ENCODE peak calls at places on chromosomes 2 and 18, in five cellular contexts. S, X, N, V and U are unnamed samples. For H3K9me3 and H3K4me1, the result is how much of the 10 kb centered on the place peaks cover.

GRCh38 chr18:7307018-7307417 is 76.1 kb downstream of the LRRC30 start:
- DNase-seq in S (no peak), X (no peak), N (no peak), V (no peak), U (no peak)

GRCh38 chr2:186780701-186781316 is 68.2 kb downstream of the ZSWIM2 start:
- DNase-seq in S (peak), X (no peak), N (peak), V (peak), U (peak)

GRCh38 chr18:48402953-48403352 is 6.2 kb downstream of the ZBTB7C start:
- DNase-seq in S (no peak), X (no peak), N (no peak), V (no peak), U (no peak)

GRCh38 chr2:56077352-56077915 is 106.4 kb upstream of the CCDC85A start:
- DNase-seq in S (peak), X (peak), N (peak), V (peak), U (peak)

GRCh38 chr18:12990128-12990485 is 1.1 kb upstream of the CEP192 start:
- DNase-seq in S (no peak), X (no peak), N (no peak), V (no peak), U (no peak)

GRCh38 chr2:95275601-95276243 is 1.5 kb downstream of the PROM2 start:
- DNase-seq in S (no peak), X (no peak), N (no peak), V (no peak), U (no peak)

GRCh38 chr2:232537499-232537898 is 2.0 kb upstream of the CHRNG start:
- DNase-seq in S (no peak), X (no peak), N (no peak), V (no peak), U (no peak)

GRCh38 chr18:77042583-77042982 is 90.0 kb downstream of the MBP start:
- DNase-seq in S (no peak), X (no peak), N (no peak), V (no peak), U (no peak)

GRCh38 chr2:115364078-115364477 is 921.6 kb downstream of the DPP10 start:
- DNase-seq in S (no peak), X (no peak), N (no peak), V (peak), U (no peak)

GRCh38 chr18:56815926-56816325 is 164.8 kb downstream of the WDR7 start:
- DNase-seq in S (peak), X (no peak), N (peak), V (no peak), U (no peak)

GRCh38 chr2:84908948-84909713 is 3.7 kb downstream of the TMSB10 start:
- DNase-seq in S (no peak), X (no peak), N (no peak), V (no peak), U (no peak)

GRCh38 chr2:20071397-20072383 is 20.3 kb upstream of the LAPTM4A start:
- DNase-seq in S (peak), X (no peak), N (peak), V (peak), U (peak)

GRCh38 chr2:147177449-147177848 is 667.4 kb upstream of the ACVR2A start:
- DNase-seq in S (no peak), X (no peak), N (no peak), V (no peak), U (no peak)

GRCh38 chr2:240596491-240596931 is 10.0 kb downstream of the CAPN10 start:
- DNase-seq in S (no peak), X (no peak), N (no peak), V (no peak), U (no peak)

GRCh38 chr2:204477358-204477950 is 67.8 kb upstream of the PARD3B start:
- DNase-seq in S (no peak), X (no peak), N (no peak), V (no peak), U (no peak)

GRCh38 chr18:42545825-42546224 is 569.7 kb downstream of the RIT2 start:
- DNase-seq in S (no peak), X (no peak), N (no peak), V (no peak), U (no peak)

GRCh38 chr2:42569116-42569711 is 782 bp downstream of the MTA3 start:
- DNase-seq in S (peak), X (peak), N (peak), V (no peak), U (peak)

GRCh38 chr2:56522605-56523089 is 338.9 kb downstream of the CCDC85A start:
- DNase-seq in S (peak), X (no peak), N (no peak), V (no peak), U (no peak)

GRCh38 chr2:60485055-60485454 is 68.4 kb downstream of the BCL11A start:
- DNase-seq in S (no peak), X (no peak), N (peak), V (no peak), U (no peak)

GRCh38 chr2:239599299-239599698 is 198.5 kb upstream of the HDAC4 start:
- DNase-seq in S (no peak), X (no peak), N (no peak), V (no peak), U (no peak)

GRCh38 chr2:101109451-101110140 is 41.6 kb downstream of the TBC1D8 start:
- DNase-seq in S (no peak), X (no peak), N (no peak), V (no peak), U (peak)

GRCh38 chr18:37408676-37409305 is 156.8 kb downstream of the CELF4 start:
- DNase-seq in S (no peak), X (no peak), N (no peak), V (no peak), U (no peak)

GRCh38 chr2:206328979-206329378 is 54.5 kb downstream of the ZDBF2 start:
- DNase-seq in S (no peak), X (no peak), N (no peak), V (peak), U (no peak)

GRCh38 chr2:45928946-45929345 is 277.5 kb downstream of the PRKCE start:
- DNase-seq in S (no peak), X (no peak), N (no peak), V (no peak), U (no peak)

GRCh38 chr18:11518788-11519685 is 90.4 kb upstream of the SLC35G4 start:
- DNase-seq in S (peak), X (peak), N (peak), V (peak), U (peak)

GRCh38 chr18:49028801-49029506 is 78.2 kb upstream of the SMAD7 start:
- DNase-seq in S (no peak), X (no peak), N (no peak), V (no peak), U (no peak)

GRCh38 chr2:177239934-177240600 is 24.5 kb downstream of the NFE2L2 start:
- DNase-seq in S (peak), X (no peak), N (no peak), V (no peak), U (peak)

GRCh38 chr2:174180165-174180724 is 68.1 kb downstream of the OLA1 start:
- DNase-seq in S (peak), X (peak), N (peak), V (no peak), U (peak)

GRCh38 chr2:55948176-55948921 is 24.8 kb upstream of the EFEMP1 start:
- DNase-seq in S (no peak), X (no peak), N (no peak), V (no peak), U (peak)

GRCh38 chr18:24600076-24600654 is 139.7 kb downstream of the HRH4 start:
- DNase-seq in S (peak), X (peak), N (peak), V (no peak), U (peak)

GRCh38 chr18:79887181-79888000 is 64.1 kb downstream of the SLC66A2 start:
- DNase-seq in S (no peak), X (no peak), N (no peak), V (no peak), U (no peak)
- H3K9me3 ChIP-seq in S (under half), X (under half), N (under half), V (under half), U (under half)

GRCh38 chr18:27985800-27986199 is 191.1 kb downstream of the CDH2 start:
- DNase-seq in S (no peak), X (no peak), N (no peak), V (no peak), U (no peak)
- H3K4me1 ChIP-seq in S (under half), X (under half), N (under half), V (under half), U (under half)

GRCh38 chr2:68345129-68345875 is 19.8 kb upstream of the PLEK start:
- DNase-seq in S (no peak), X (no peak), N (no peak), V (no peak), U (no peak)
- TF ChIP-seq JUN in S (no peak), X (no peak), N (no peak), V (no peak), U (no peak)

GRCh38 chr2:11336189-11336588 is 8.2 kb downstream of the ROCK2 start:
- DNase-seq in S (no peak), X (no peak), N (no peak), V (no peak), U (no peak)
- H3K9me3 ChIP-seq in S (under half), X (under half), N (under half), V (under half), U (under half)